ENCODE peak calls at places on chromosomes 5 and 9, in six cellular contexts. S is SK-N-SH, U is K562, V is H1, H is HepG2, J is HCT116. N is an unnamed sample.

GRCh38 chr9:88077071-88077617 is 61.1 kb downstream of the SPATA31C2 start:
- DNase-seq in S (no peak), U (no peak), V (no peak), H (no peak), J (no peak), N (peak; percentile 22)

GRCh38 chr5:116830079-116830478 is 255.5 kb upstream of the SEMA6A start:
- DNase-seq in S (no peak), U (no peak), V (no peak), H (no peak), J (no peak), N (no peak)

GRCh38 chr5:132003170-132003744 is 8.2 kb downstream of the ACSL6 start:
- DNase-seq in S (peak; percentile 33), U (peak; percentile 38), V (peak; percentile 70), H (peak; percentile 94), J (no peak), N (no peak)

GRCh38 chr5:154627711-154628678 is 127.2 kb upstream of the LARP1 start:
- DNase-seq in S (no peak), U (no peak), V (no peak), H (no peak), J (no peak), N (no peak)

GRCh38 chr5:126777257-126777973 is 479 bp downstream of the LMNB1 start:
- DNase-seq in S (peak; percentile 63), U (peak; percentile 42), V (no peak), H (peak; percentile 9), J (no peak), N (no peak)

GRCh38 chr5:74429495-74429894 is 211.0 kb downstream of the ENC1 start:
- DNase-seq in S (no peak), U (no peak), V (no peak), H (no peak), J (no peak), N (no peak)

GRCh38 chr5:73446631-73447233 is 1.8 kb downstream of the FOXD1 start:
- DNase-seq in S (no peak), U (no peak), V (peak; percentile 64), H (no peak), J (no peak), N (no peak)

GRCh38 chr9:16461231-16461840 is 409.1 kb downstream of the BNC2 start:
- DNase-seq in S (no peak), U (no peak), V (no peak), H (no peak), J (no peak), N (no peak)

GRCh38 chr5:146755781-146756180 is 122.8 kb downstream of the PPP2R2B start:
- DNase-seq in S (no peak), U (no peak), V (no peak), H (no peak), J (no peak), N (no peak)

GRCh38 chr5:139395844-139396640 is 1.1 kb upstream of the PROB1 start:
- DNase-seq in S (no peak), U (no peak), V (no peak), H (no peak), J (no peak), N (no peak)

GRCh38 chr5:163914911-163915310 is 409.5 kb downstream of the MAT2B start:
- DNase-seq in S (no peak), U (no peak), V (no peak), H (no peak), J (no peak), N (no peak)

GRCh38 chr9:109640232-109641078 is 139.5 kb upstream of the PALM2AKAP2 start:
- DNase-seq in S (peak; percentile 65), U (no peak), V (peak; percentile 76), H (no peak), J (no peak), N (peak; percentile 70)

GRCh38 chr5:168624850-168625357 is 45.7 kb upstream of the PANK3 start:
- DNase-seq in S (no peak), U (no peak), V (no peak), H (peak; percentile 93), J (no peak), N (no peak)

GRCh38 chr9:90964101-90965020 is 162.7 kb downstream of the SYK start:
- DNase-seq in S (peak; percentile 51), U (peak; percentile 10), V (peak; percentile 48), H (peak; percentile 3), J (peak; percentile 10), N (peak; percentile 79)

GRCh38 chr5:117473075-117473595 is 898.5 kb upstream of the SEMA6A start:
- DNase-seq in S (no peak), U (no peak), V (no peak), H (no peak), J (no peak), N (no peak)

GRCh38 chr9:86246752-86247161 is 12.7 kb downstream of the C9orf153 start:
- DNase-seq in S (no peak), U (no peak), V (no peak), H (peak; percentile 61), J (no peak), N (no peak)
- TF ChIP-seq JUND in S (no peak), U (no peak), V (no peak), H (no peak), J (no peak), N (no peak)

DNA sequence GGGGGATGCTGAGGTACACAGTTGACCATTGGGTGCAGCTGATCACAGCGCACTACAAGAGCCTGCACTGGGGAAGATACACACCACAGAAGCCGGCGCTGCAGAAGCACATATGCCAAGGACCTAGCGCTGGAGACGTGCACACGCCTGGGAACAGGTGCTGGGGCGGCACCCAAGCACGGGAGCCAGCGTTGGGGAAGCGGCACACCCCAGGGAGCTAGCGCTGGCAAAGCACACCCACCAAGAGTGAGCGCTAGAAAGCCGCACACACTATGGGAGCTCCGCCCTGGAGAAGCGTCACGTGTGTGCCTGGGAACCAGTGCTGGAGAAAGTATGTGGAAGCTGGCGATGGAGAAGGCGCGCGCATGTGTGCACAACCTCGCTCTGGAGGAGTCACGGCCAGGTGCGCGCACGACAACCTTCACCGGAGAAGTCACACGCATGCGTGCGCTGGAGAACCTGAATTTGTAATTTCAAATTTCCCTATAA is 4.5 kb downstream of the FANCC start:
- DNase-seq in S (peak; percentile 85), U (no peak), V (no peak), H (peak; percentile 75), J (peak; percentile 65), N (peak; percentile 94)
- TF ChIP-seq JUND in S (no peak), U (no peak), V (no peak), H (no peak), J (no peak), N (no peak)

DNA sequence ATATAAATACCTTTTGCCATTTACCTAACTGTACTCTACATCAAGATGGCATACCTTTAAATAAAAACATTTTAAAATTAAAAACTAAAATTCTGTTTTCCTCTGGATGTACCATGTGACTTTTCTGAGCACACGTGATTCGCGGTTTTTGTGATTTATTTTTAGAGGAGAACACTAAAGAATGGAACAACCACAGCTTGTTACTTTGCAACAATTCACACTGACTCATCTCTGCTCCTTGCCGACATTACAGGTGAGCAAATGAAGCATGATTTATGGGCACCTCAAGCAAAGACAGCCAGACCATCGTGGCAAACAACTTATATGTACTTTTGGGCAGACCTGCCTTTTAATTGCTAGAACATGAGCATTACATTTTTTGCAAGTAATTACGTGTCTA is 61.3 kb downstream of the GDA start:
- DNase-seq in S (no peak), U (no peak), V (no peak), H (no peak), J (no peak), N (no peak)
- TF ChIP-seq JUND in S (no peak), U (no peak), V (no peak), H (no peak), J (no peak), N (no peak)

GRCh38 chr5:61205013-61205412 is 42.7 kb upstream of the SMIM15 start:
- DNase-seq in S (no peak), U (no peak), V (no peak), H (no peak), J (no peak), N (no peak)
- TF ChIP-seq JUND in S (no peak), U (no peak), V (no peak), H (no peak), J (no peak), N (no peak)

GRCh38 chr5:5770825-5771224 is 348.3 kb downstream of the ICE1 start:
- DNase-seq in S (no peak), U (no peak), V (no peak), H (no peak), J (no peak), N (no peak)

GRCh38 chr5:5772202-5772601 is 349.7 kb downstream of the ICE1 start:
- DNase-seq in S (no peak), U (no peak), V (no peak), H (no peak), J (no peak), N (no peak)

GRCh38 chr5:5765066-5765465 is 342.6 kb downstream of the ICE1 start:
- DNase-seq in S (no peak), U (no peak), V (no peak), H (no peak), J (no peak), N (no peak)

GRCh38 chr5:5767286-5767928 is 344.9 kb downstream of the ICE1 start:
- DNase-seq in S (no peak), U (no peak), V (no peak), H (no peak), J (no peak), N (no peak)
- TF ChIP-seq JUND in S (no peak), U (no peak), V (no peak), H (no peak), J (no peak), N (no peak)

GRCh38 chr9:137053944-137054931 is at the start of gene ENTPD2:
- DNase-seq in S (no peak), U (peak; percentile 95), V (peak; percentile 74), H (peak; percentile 35), J (no peak), N (peak; percentile 89)
- TF ChIP-seq JUND in S (no peak), U (peak; percentile 29), V (no peak), H (peak; percentile 7), J (no peak), N (no peak)